ENCODE peak calls at places on chromosomes 7 and 10, in nine cellular contexts. Q is tibial artery, V is sciatic nerve, S is endothelial cell, W is RPMI7951, R is IMR-90, L is A172, P is DMS153, C is left ventricle myocardium inferior. Y is an unnamed sample.

GRCh38 chr10:102230264-102230860 is 4.3 kb downstream of the ELOVL3 start:
- DNase-seq in Q (no peak), V (peak), S (peak), W (peak), R (peak), L (peak), P (peak), C (peak), Y (peak)

GRCh38 chr7:94446308-94446707 is 51.6 kb downstream of the COL1A2 start:
- DNase-seq in Q (no peak), V (no peak), S (no peak), W (no peak), R (no peak), L (no peak), P (no peak), C (no peak), Y (no peak)

GRCh38 chr7:95317546-95317945 is 6.8 kb downstream of the PON1 start:
- DNase-seq in Q (no peak), V (no peak), S (no peak), W (no peak), R (no peak), L (no peak), P (no peak), C (no peak), Y (no peak)

GRCh38 chr7:125316451-125316850 is 386.8 kb upstream of the POT1 start:
- DNase-seq in Q (no peak), V (no peak), S (peak), W (no peak), R (no peak), L (peak), P (no peak), C (no peak), Y (peak)

GRCh38 chr10:28728396-28728795 is 51.1 kb downstream of the BAMBI start:
- DNase-seq in Q (no peak), V (no peak), S (no peak), W (no peak), R (no peak), L (no peak), P (no peak), C (no peak), Y (no peak)

GRCh38 chr10:17062009-17062408 is 67.6 kb downstream of the CUBN start:
- DNase-seq in Q (no peak), V (no peak), S (no peak), W (peak), R (peak), L (peak), P (no peak), C (no peak), Y (no peak)

GRCh38 chr7:29400435-29400834 is 163.2 kb upstream of the PRR15 start:
- DNase-seq in Q (no peak), V (no peak), S (no peak), W (no peak), R (no peak), L (no peak), P (no peak), C (no peak), Y (no peak)

GRCh38 chr7:57867884-57868701 is 418.1 kb downstream of the ZNF716 start:
- DNase-seq in Q (no peak), V (no peak), S (no peak), W (peak), R (no peak), L (no peak), P (peak), C (peak), Y (no peak)

GRCh38 chr10:17147884-17148494 is 18.4 kb upstream of the CUBN start:
- DNase-seq in Q (no peak), V (no peak), S (no peak), W (peak), R (peak), L (no peak), P (no peak), C (no peak), Y (no peak)

GRCh38 chr10:116465541-116465940 is 37.9 kb downstream of the PNLIPRP3 start:
- DNase-seq in Q (no peak), V (no peak), S (no peak), W (no peak), R (no peak), L (peak), P (no peak), C (no peak), Y (no peak)

GRCh38 chr7:106064329-106064728 is 47.8 kb downstream of the SYPL1 start:
- DNase-seq in Q (no peak), V (no peak), S (no peak), W (no peak), R (no peak), L (no peak), P (no peak), C (no peak), Y (no peak)

GRCh38 chr7:4738711-4739527 is 36.5 kb upstream of the AP5Z1 start:
- DNase-seq in Q (no peak), V (no peak), S (no peak), W (peak), R (peak), L (peak), P (peak), C (no peak), Y (no peak)

GRCh38 chr7:80781561-80781979 is 137.3 kb downstream of the SEMA3C start:
- DNase-seq in Q (peak), V (no peak), S (no peak), W (peak), R (peak), L (peak), P (no peak), C (peak), Y (no peak)